ENCODE peak calls at places on chromosomes 6 and 20, in seven cellular contexts. T, I, M, F, P, X and Y are unnamed samples.

GRCh38 chr20:3606021-3606420 is 57.2 kb downstream of the GFRA4 start:
- DNase-seq in F (peak), X (no peak), T (no peak), I (no peak), P (no peak), M (no peak), Y (no peak)

GRCh38 chr6:16760536-16761468 is at the start of gene ATXN1:
- DNase-seq in M (no peak), T (no peak), P (peak), X (peak), I (no peak), F (no peak), Y (peak)

GRCh38 chr6:51535327-51535726 is 552.1 kb downstream of the PKHD1 start:
- DNase-seq in P (no peak), X (no peak), I (no peak), T (no peak), F (no peak), M (no peak), Y (no peak)

GRCh38 chr20:58140787-58141396 is 87.6 kb downstream of the ANKRD60 start:
- DNase-seq in I (no peak), F (no peak), X (no peak), P (no peak), M (no peak), T (peak), Y (no peak)

GRCh38 chr6:47733879-47734558 is 35.6 kb downstream of the ADGRF4 start:
- DNase-seq in M (peak), I (peak), X (peak), P (peak), T (no peak), F (no peak), Y (no peak)

GRCh38 chr6:152273002-152273401 is 364.2 kb downstream of the SYNE1 start:
- DNase-seq in I (no peak), F (no peak), M (no peak), T (no peak), X (no peak), P (no peak), Y (no peak)

GRCh38 chr6:112058673-112059072 is 4.8 kb downstream of the CCN6 start:
- DNase-seq in P (no peak), X (no peak), T (no peak), M (no peak), F (no peak), I (no peak), Y (no peak)

GRCh38 chr6:16769131-16769985 is 8.1 kb upstream of the ATXN1 start:
- DNase-seq in P (peak), X (peak), I (peak), T (no peak), F (no peak), M (peak), Y (no peak)

GRCh38 chr6:112036088-112036637 is 17.7 kb upstream of the CCN6 start:
- DNase-seq in T (no peak), X (no peak), M (no peak), I (no peak), F (no peak), P (no peak), Y (no peak)

GRCh38 chr6:43873806-43874714 is 104.0 kb downstream of the VEGFA start:
- DNase-seq in F (no peak), I (no peak), X (no peak), T (no peak), M (no peak), P (peak), Y (peak)

GRCh38 chr20:20548527-20549266 is 163.7 kb downstream of the RALGAPA2 start:
- DNase-seq in F (no peak), P (peak), M (no peak), I (no peak), T (no peak), X (no peak), Y (no peak)
- TF ChIP-seq POLR2AphosphoS5 in F (no peak), P (peak), M (no peak), I (no peak), T (no peak), X (no peak), Y (no peak)

DNA sequence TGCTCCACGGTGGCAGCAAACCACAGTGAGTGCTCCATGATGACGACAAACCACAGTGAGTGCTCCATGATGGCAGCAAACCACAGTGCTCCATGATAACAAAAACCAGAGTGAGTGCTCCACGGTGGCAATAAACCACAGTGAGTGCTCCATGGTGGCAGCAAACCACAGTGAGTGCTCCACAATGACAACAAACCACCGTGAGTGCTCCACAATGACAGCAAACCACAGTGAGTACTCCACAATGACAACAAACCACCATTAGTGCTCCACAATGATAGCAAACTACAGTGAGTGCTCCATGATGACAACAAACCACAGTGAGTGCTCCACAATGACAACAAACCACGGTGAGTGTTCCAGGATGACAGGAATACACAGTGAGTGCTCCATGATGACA is 36.0 kb upstream of the LRFN2 start:
- DNase-seq in X (no peak), P (no peak), T (no peak), F (no peak), M (no peak), I (no peak), Y (no peak)
- TF ChIP-seq CTCF in X (no peak), P (no peak), T (no peak), F (no peak), M (no peak), I (no peak), Y (no peak)

DNA sequence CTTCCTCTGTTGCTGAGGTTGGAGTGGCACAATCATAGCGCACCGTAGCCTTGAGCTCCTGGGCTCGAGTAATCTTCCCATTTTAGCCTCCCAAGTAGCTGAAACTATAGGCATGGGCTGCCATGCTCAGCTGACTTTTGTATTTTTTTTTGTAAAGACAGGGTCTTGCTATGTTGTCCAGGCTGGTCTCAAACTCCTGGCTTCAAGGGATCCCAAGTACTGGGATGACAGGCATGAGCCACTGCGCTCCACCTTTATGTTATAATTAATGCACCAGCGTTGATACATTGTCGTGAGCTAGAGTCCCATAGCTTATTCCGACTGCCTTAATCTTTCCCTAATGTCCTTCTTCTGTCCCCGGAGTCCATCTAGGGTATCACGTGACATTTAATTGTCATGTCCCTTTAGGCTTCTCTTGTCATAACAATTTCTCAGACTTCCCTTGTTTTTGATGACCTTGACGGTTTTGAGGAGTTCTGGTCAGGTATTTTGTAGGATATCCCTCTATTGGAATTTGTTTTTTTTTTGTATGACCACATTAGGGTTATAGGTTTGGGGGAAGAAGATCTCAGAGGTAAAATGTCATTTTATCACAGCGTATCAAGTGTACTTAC is 63.9 kb downstream of the CEBPB start:
- DNase-seq in P (no peak), F (no peak), T (no peak), X (no peak), M (no peak), I (no peak), Y (no peak)
- H3K27ac ChIP-seq in P (no peak), F (no peak), T (no peak), X (no peak), M (no peak), I (no peak), Y (no peak)

GRCh38 chr20:10652660-10653191 is 21.1 kb downstream of the JAG1 start:
- DNase-seq in X (no peak), F (no peak), I (no peak), M (no peak), P (no peak), T (no peak), Y (no peak)
- TF ChIP-seq POLR2AphosphoS5 in X (no peak), F (no peak), I (peak), M (no peak), P (no peak), T (no peak), Y (no peak)

DNA sequence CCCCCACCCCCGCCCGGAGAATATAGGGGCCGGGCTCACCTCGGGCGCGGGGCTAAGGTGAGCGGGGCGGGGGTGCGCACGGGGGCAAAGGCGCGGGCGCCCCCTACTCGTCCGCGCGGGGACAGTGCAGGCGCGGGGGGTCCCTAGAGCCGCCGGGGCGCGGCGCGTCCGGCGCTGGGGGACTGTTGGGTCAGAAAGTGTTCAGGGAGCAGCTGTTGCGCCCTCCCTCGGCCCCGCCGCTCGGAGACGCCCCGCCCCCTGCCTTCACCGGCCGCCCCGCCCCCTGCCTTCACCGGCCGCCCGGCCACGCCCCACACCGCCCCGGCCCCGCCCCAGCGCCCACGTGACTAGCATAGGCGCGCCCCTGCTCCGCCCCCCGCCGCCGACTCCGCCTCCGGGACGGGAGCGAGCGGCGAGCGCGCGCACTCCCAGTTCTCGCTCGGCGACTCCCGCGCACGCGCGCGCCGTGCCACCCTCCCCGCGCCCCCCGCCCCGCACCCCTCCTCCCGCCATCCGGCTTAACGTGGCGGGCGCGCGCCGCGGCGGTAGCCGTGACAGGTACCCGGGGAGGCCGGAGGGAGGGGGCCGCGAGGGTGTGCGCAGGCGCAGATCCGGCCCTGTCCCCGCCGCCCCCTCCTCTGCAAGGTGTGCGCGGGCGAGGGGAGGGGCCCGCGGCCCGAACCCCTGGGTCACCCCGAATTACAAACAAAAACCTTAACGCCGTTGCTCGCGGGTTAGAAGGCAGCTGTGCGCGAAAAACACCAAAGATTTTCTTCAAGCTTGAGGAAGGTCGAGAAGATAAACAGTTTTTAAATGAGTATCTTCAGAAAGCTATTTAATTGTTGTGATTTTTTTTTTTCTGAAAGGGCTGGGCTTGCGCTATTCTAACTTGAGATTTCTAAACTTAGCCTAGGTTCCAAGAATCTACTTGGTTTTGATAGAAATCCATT is 704 bp upstream of the ZNF217 start:
- DNase-seq in X (peak), F (peak), M (peak), T (peak), P (peak), I (peak), Y (peak)
- TF ChIP-seq CTCF in X (peak), F (peak), M (no peak), T (no peak), P (peak), I (no peak), Y (no peak)